ENCODE peak calls at places on chromosomes 12 and 14, in eight cellular contexts. Z, A, J, B, X, D, L and Y are unnamed samples.
A peak's percentile ranks its signal among the peaks of the same experiment; 100 is the strongest.

GRCh38 chr14:94174622-94175402 is 690 bp downstream of the PPP4R4 start:
- DNase-seq in D (no peak), Z (no peak), B (no peak), X (no peak), L (no peak), A (peak; percentile 60), J (no peak), Y (no peak)

GRCh38 chr14:52369305-52369781 is 55.2 kb downstream of the PTGER2 start:
- DNase-seq in Z (no peak), X (no peak), L (no peak), J (no peak), B (no peak), D (peak; percentile 94), A (no peak), Y (no peak)

GRCh38 chr12:111462134-111462821 is 56.6 kb downstream of the SH2B3 start:
- DNase-seq in Z (no peak), X (no peak), A (no peak), L (no peak), D (peak; percentile 60), J (no peak), B (no peak), Y (no peak)

GRCh38 chr12:74780458-74781241 is 243.0 kb downstream of the ATXN7L3B start:
- DNase-seq in L (no peak), A (no peak), Z (no peak), X (no peak), D (peak; percentile 81), B (no peak), J (no peak), Y (no peak)

GRCh38 chr12:88940854-88941253 is 360.6 kb upstream of the KITLG start:
- DNase-seq in L (no peak), B (no peak), J (no peak), X (no peak), D (no peak), Z (no peak), A (no peak), Y (no peak)

GRCh38 chr12:3342051-3342450 is 149.0 kb upstream of the PRMT8 start:
- DNase-seq in B (no peak), L (no peak), Z (no peak), D (no peak), X (peak; percentile 62), A (peak; percentile 45), J (peak; percentile 1), Y (no peak)

GRCh38 chr14:103597623-103598372 is 31.2 kb upstream of the KLC1 start:
- DNase-seq in B (no peak), A (no peak), X (no peak), D (peak; percentile 89), Z (no peak), L (peak; percentile 26), J (no peak), Y (no peak)

GRCh38 chr14:47846008-47846407 is 170.6 kb upstream of the MDGA2 start:
- DNase-seq in X (peak; percentile 41), J (no peak), L (no peak), A (no peak), B (no peak), Z (no peak), D (no peak), Y (no peak)

GRCh38 chr14:100129161-100129589 is 30.3 kb downstream of the DEGS2 start:
- DNase-seq in Z (no peak), D (no peak), B (no peak), X (no peak), L (no peak), A (no peak), J (no peak), Y (no peak)

GRCh38 chr12:47954058-47954457 is 9.3 kb upstream of the TMEM106C start:
- DNase-seq in Z (no peak), B (no peak), A (no peak), L (no peak), J (no peak), D (no peak), X (peak; percentile 62), Y (no peak)

GRCh38 chr12:6915023-6915788 is 826 bp downstream of the ENO2 start:
- DNase-seq in L (no peak), Z (no peak), J (peak; percentile 23), B (no peak), X (peak; percentile 71), A (no peak), D (no peak), Y (no peak)

GRCh38 chr12:49971141-49971540 is 1.6 kb upstream of the AQP6 start:
- DNase-seq in L (no peak), A (no peak), D (no peak), Z (no peak), X (no peak), J (no peak), B (no peak), Y (no peak)

GRCh38 chr12:29733060-29733459 is 50.7 kb downstream of the TMTC1 start:
- DNase-seq in L (no peak), D (peak; percentile 35), Z (no peak), B (no peak), A (no peak), X (no peak), J (peak; percentile 7), Y (no peak)

GRCh38 chr14:95488376-95489162 is 27.9 kb downstream of the SYNE3 start:
- DNase-seq in B (no peak), J (no peak), Z (no peak), A (no peak), L (no peak), X (no peak), D (no peak), Y (no peak)

GRCh38 chr12:132945806-132946506 is 10.2 kb downstream of the ZNF605 start:
- DNase-seq in J (no peak), A (no peak), Z (no peak), B (no peak), X (peak; percentile 48), D (no peak), L (no peak), Y (no peak)
- H3K9me3 ChIP-seq in J (peaks cover 89% of the 10 kb centered on the region), A (no peaks in the 10 kb centered on the region), Z (peaks cover 11% of the 10 kb centered on the region), B (peaks cover 3% of the 10 kb centered on the region), X (peaks cover 61% of the 10 kb centered on the region), D (peaks cover 64% of the 10 kb centered on the region), L (peaks cover 12% of the 10 kb centered on the region), Y (peaks cover 8% of the 10 kb centered on the region)

DNA sequence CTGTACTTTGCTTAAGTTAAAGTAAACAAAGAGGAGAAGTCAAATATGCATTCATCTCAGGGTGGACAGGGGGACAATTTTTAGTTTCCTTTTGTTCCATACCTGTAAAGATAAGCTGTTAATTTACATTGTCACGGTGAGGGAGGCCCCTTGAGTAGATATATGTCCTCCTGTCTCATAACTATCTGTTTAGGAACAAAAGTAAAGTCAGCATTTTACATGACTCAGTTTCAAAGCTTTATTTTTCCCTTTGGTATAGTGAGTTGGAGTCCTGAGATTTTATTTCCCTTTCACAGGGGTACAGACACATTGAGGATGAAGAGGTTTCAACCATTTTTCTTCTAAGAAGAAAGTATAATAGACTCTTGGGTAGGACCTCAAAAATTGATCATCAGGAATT is 50.1 kb downstream of the TESPA1 start:
- DNase-seq in X (no peak), D (no peak), J (no peak), L (no peak), Z (no peak), B (no peak), A (no peak), Y (no peak)
- H3K9me3 ChIP-seq in X (peaks cover 10% of the 10 kb centered on the region), D (no peaks in the 10 kb centered on the region), J (peaks cover 16% of the 10 kb centered on the region), L (no peaks in the 10 kb centered on the region), Z (no peaks in the 10 kb centered on the region), B (no peaks in the 10 kb centered on the region), A (no peaks in the 10 kb centered on the region), Y (peaks cover 5% of the 10 kb centered on the region)

DNA sequence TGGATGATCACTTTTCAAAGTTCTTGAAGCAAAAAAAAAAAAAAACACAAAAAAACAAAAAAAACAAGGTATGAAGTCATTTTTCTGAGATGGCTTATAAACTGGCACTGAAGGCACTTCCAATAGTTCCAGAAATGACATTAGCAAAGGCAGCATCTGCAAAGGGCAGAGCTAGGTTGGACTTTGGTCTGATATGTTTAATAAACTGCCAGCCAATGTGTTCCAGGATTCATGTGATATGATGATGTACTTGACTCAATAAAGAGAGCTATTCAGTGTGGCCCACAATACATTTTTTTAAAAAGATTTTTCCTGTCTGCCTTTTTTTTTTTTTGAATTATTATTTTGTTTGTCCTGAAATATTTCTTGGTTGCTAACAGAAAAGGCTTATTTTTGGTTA is 79.6 kb downstream of the VRK1 start:
- DNase-seq in J (no peak), B (no peak), X (no peak), L (no peak), D (no peak), Z (no peak), A (no peak), Y (no peak)
- H3K9me3 ChIP-seq in J (no peaks in the 10 kb centered on the region), B (no peaks in the 10 kb centered on the region), X (no peaks in the 10 kb centered on the region), L (no peaks in the 10 kb centered on the region), D (no peaks in the 10 kb centered on the region), Z (no peaks in the 10 kb centered on the region), A (no peaks in the 10 kb centered on the region), Y (no peaks in the 10 kb centered on the region)

GRCh38 chr12:31966558-31967205 is 7.5 kb downstream of the RESF1 start:
- DNase-seq in B (no peak), A (no peak), D (no peak), X (no peak), J (no peak), L (no peak), Z (no peak), Y (no peak)
- H3K9me3 ChIP-seq in B (no peaks in the 10 kb centered on the region), A (peaks cover under 1% of the 10 kb centered on the region), D (no peaks in the 10 kb centered on the region), X (peaks cover 2% of the 10 kb centered on the region), J (peaks cover 15% of the 10 kb centered on the region), L (no peaks in the 10 kb centered on the region), Z (peaks cover 2% of the 10 kb centered on the region), Y (no peaks in the 10 kb centered on the region)

DNA sequence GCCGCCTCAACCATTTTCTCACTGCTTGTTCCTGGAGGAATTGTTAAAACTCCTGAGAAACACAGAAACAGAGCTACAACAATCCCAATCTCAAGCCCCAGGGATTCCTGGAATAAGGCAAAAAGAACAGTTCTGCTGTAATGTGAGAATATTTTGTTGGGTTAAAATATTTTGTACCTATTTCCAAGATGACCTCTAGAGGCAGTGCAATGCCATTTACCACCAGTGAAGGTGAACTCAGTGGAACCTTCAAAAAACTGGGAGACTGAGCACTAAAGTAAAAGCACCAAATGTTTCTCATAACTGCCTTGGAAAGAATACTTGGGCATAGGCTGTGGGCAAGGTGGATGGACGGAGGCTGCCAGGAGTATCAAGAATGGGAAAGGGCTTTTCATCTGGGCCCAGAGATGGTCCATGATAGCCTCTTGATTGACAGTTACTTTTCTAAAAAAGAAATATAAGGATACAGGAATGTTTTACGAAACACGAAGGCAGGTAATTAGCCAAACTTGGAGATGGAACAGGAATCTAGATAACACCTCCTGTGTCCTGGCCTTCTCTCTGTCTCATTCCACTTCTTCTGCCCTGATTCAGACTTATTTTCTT is 334.0 kb upstream of the FLRT2 start:
- DNase-seq in X (no peak), L (no peak), J (no peak), B (no peak), D (no peak), A (no peak), Z (no peak), Y (no peak)
- H3K9me3 ChIP-seq in X (no peaks in the 10 kb centered on the region), L (no peaks in the 10 kb centered on the region), J (peaks cover 4% of the 10 kb centered on the region), B (no peaks in the 10 kb centered on the region), D (no peaks in the 10 kb centered on the region), A (no peaks in the 10 kb centered on the region), Z (no peaks in the 10 kb centered on the region), Y (no peaks in the 10 kb centered on the region)

DNA sequence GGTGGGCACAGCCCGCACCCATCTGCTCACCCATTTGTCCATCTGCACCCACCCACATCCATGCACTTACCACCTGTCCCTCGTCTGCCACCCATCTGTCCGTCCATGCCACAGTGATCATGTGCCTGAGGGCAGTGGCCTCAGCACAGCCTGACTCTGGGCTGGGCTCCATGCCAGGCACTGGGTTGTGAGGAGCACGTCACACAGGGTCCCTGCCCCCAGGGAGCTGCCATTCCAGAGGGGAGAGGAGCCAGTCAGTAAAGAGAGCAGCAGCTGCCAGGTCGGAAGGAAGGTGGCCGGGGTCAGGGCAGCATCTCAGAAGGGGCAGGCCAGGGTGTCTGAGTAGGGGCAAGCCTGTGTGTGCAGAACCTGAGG is 43.6 kb downstream of the FBRSL1 start:
- DNase-seq in B (no peak), X (no peak), Z (no peak), L (no peak), D (no peak), A (no peak), J (no peak), Y (no peak)
- H3K9me3 ChIP-seq in B (peaks cover 23% of the 10 kb centered on the region), X (no peaks in the 10 kb centered on the region), Z (no peaks in the 10 kb centered on the region), L (peaks cover 6% of the 10 kb centered on the region), D (no peaks in the 10 kb centered on the region), A (no peaks in the 10 kb centered on the region), J (no peaks in the 10 kb centered on the region), Y (no peaks in the 10 kb centered on the region)